ENCODE peak calls at places on chromosomes 5 and 9, in four cellular contexts. B, C, E and G are unnamed samples. For H3K4me1, the result is how much of the 10 kb centered on the place peaks cover.

GRCh38 chr5:53246042-53246836 is 136.7 kb upstream of the MOCS2 start:
- DNase-seq in B (no peak), C (peak), E (no peak), G (no peak)

GRCh38 chr5:175288048-175288621 is 155.8 kb downstream of the DRD1 start:
- DNase-seq in B (peak), C (peak), E (peak), G (no peak)

GRCh38 chr5:15573594-15573993 is 73.6 kb downstream of the FBXL7 start:
- DNase-seq in B (no peak), C (no peak), E (no peak), G (no peak)

GRCh38 chr5:55438931-55439477 is 95.8 kb downstream of the PLPP1 start:
- DNase-seq in B (peak), C (peak), E (peak), G (no peak)

GRCh38 chr5:68026092-68026910 is 189.3 kb upstream of the PIK3R1 start:
- DNase-seq in B (no peak), C (no peak), E (no peak), G (no peak)

GRCh38 chr9:98989036-98990000 is 45.6 kb downstream of the COL15A1 start:
- DNase-seq in B (peak), C (peak), E (peak), G (no peak)

GRCh38 chr5:127699416-127699815 is 3.8 kb upstream of the CCDC192 start:
- DNase-seq in B (no peak), C (no peak), E (no peak), G (no peak)

GRCh38 chr5:114152656-114153360 is 209.1 kb upstream of the KCNN2 start:
- DNase-seq in B (no peak), C (no peak), E (no peak), G (no peak)

GRCh38 chr5:10420926-10421325 is 20.8 kb upstream of the ROPN1L start:
- DNase-seq in B (no peak), C (peak), E (no peak), G (no peak)

GRCh38 chr5:32802764-32803163 is 91.6 kb downstream of the NPR3 start:
- DNase-seq in B (no peak), C (no peak), E (no peak), G (no peak)

GRCh38 chr9:133634024-133634691 is 2.0 kb upstream of the DBH start:
- DNase-seq in B (no peak), C (no peak), E (peak), G (no peak)

GRCh38 chr5:164504141-164504772 is 998.8 kb downstream of the MAT2B start:
- DNase-seq in B (peak), C (peak), E (peak), G (peak)

DNA sequence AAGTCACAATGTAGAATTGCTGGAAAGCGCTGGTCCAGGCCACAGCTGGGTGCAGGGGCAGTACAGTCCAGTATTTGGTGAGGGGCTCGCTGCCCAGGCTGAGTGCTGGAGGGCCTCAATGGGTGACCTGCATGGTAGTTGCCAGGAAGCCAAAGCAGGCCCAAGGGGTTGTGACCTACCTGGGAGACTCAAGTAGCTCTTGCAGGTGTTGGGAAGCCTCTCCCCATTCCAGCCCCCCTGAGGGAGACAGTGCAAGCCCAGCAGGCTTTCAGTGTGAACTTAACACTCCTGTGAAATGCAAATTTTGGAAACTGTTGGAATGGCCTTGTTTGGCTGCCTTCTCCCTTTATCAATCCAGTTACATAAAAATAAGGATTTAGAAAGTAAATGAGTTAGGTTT is 13.9 kb downstream of the KDM4C start:
- DNase-seq in B (no peak), C (no peak), E (peak), G (no peak)
- H3K4me1 ChIP-seq in B (under half), C (under half), E (under half), G (under half)

GRCh38 chr5:39423331-39423751 is 1.4 kb downstream of the DAB2 start:
- DNase-seq in B (peak), C (no peak), E (peak), G (no peak)
- H3K4me3 ChIP-seq in B (peak), C (peak), E (no peak), G (no peak)

GRCh38 chr5:81656788-81657187 is 94.1 kb downstream of the SSBP2 start:
- DNase-seq in B (no peak), C (no peak), E (no peak), G (no peak)

DNA sequence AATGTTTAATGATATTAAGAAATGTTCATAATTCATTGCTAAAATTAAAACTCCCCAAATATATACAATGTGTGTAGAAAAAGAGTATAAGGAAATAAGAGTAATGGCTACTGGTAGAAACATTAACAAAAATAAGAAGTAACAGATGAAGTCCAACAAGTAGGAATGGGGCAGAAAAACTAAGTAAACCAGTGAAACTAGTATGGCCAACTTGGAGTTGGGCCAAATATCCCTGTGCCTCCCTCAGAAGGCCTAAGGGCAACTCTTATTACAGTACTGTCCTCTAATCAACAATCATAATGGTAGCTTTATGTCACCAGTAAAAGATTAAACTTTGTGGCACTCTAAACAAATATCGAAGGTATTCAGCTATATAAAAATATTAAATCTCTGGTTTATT is 93.5 kb downstream of the SSBP2 start:
- DNase-seq in B (no peak), C (peak), E (no peak), G (no peak)
- H3K27ac ChIP-seq in B (no peak), C (no peak), E (no peak), G (no peak)

GRCh38 chr5:116569999-116570398 is 4.6 kb downstream of the SEMA6A start:
- DNase-seq in B (no peak), C (no peak), E (no peak), G (no peak)
- H3K4me1 ChIP-seq in B (under half), C (under half), E (under half), G (under half)

GRCh38 chr5:36949593-36949992 is 73.0 kb downstream of the NIPBL start:
- DNase-seq in B (no peak), C (no peak), E (no peak), G (no peak)
- H3K4me3 ChIP-seq in B (no peak), C (no peak), E (no peak), G (no peak)

DNA sequence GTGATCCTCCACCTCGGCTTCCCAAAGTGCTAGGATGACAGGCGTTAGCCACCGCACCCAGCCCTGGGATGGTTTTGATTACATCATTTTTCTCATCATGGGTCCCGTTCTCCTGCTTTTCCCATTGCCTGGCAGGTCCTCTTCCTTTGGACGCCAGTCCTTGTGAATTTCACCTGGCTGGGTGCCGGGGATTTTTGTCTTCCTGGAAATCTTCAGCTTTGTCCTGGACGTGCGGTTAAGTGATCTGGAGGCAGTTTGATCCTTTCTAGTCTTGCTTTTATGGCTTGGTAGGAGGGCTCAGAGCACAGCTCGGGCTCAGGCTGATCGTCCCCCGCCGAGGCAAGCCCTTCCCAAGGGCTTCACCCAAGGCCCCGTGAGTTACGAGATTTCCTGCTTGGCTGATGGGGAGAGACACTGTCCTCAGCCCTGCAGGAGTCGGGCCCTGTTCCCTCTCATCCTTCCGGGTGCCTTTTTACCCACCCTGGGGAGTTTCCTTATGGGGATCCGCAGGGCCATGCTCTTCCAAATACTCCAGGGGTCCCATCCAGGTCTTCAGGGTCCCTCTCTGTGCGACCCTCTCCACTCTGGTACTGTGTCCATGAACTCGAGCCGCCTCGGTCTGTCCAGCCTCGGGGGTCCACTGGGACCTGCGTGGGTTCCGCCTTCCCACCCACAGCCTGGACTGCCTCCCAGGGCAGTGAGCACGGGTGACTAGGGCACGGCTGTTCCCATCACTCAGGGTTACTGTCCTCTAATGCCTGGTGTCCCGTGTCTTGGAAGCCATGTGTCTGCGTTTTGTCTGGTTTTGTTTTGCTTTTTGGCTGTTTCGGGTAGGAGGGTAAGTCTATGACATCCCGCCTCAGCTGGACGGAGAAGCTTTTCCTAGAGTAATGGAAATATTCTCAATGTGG is 22.3 kb upstream of the EGFL7 start:
- DNase-seq in B (no peak), C (no peak), E (no peak), G (no peak)
- H3K27ac ChIP-seq in B (no peak), C (no peak), E (no peak), G (no peak)